ENCODE peak calls at places on chromosomes 1 and 21, in five cellular contexts. One of them, this sample, is unnamed. For H3K4me1 and H3K9me3, the result is how much of the 10 kb centered on the place peaks cover.

GRCh38 chr1:204583909-204584632 is 67.9 kb downstream of the MDM4 start:
- DNase-seq in uterus: no peak
- DNase-seq in prostate gland: peak
- DNase-seq in small intestine: no peak
- DNase-seq in iPS DF 6.9: no peak
- DNase-seq in this sample: no peak

GRCh38 chr1:40438391-40439015 is 11.8 kb upstream of the ZFP69B start:
- DNase-seq in uterus: no peak
- DNase-seq in iPS DF 6.9: no peak
- DNase-seq in small intestine: peak
- DNase-seq in prostate gland: no peak
- DNase-seq in this sample: peak

GRCh38 chr1:187264995-187265602 is 436.4 kb downstream of the PLA2G4A start:
- DNase-seq in small intestine: peak
- DNase-seq in prostate gland: peak
- DNase-seq in iPS DF 6.9: peak
- DNase-seq in uterus: no peak
- DNase-seq in this sample: peak

GRCh38 chr1:177432897-177433296 is 262.1 kb downstream of the BRINP2 start:
- DNase-seq in iPS DF 6.9: no peak
- DNase-seq in uterus: no peak
- DNase-seq in prostate gland: no peak
- DNase-seq in small intestine: no peak
- DNase-seq in this sample: no peak

GRCh38 chr1:205547932-205548827 is 43.7 kb downstream of the CDK18 start:
- DNase-seq in prostate gland: no peak
- DNase-seq in uterus: no peak
- DNase-seq in small intestine: no peak
- DNase-seq in iPS DF 6.9: no peak
- DNase-seq in this sample: no peak

GRCh38 chr1:198934901-198935301 is 296.1 kb downstream of the PTPRC start:
- DNase-seq in small intestine: peak
- DNase-seq in iPS DF 6.9: no peak
- DNase-seq in prostate gland: no peak
- DNase-seq in uterus: no peak
- DNase-seq in this sample: peak

GRCh38 chr1:163202833-163203451 is at the start of gene RGS5:
- DNase-seq in small intestine: no peak
- DNase-seq in iPS DF 6.9: peak
- DNase-seq in prostate gland: no peak
- DNase-seq in uterus: no peak
- DNase-seq in this sample: no peak

GRCh38 chr1:159826436-159827101 is at the start of gene SLAMF8:
- DNase-seq in small intestine: peak
- DNase-seq in iPS DF 6.9: no peak
- DNase-seq in prostate gland: no peak
- DNase-seq in uterus: no peak
- DNase-seq in this sample: no peak

GRCh38 chr1:203351037-203351625 is at the start of gene FMOD:
- DNase-seq in uterus: peak
- DNase-seq in iPS DF 6.9: no peak
- DNase-seq in prostate gland: peak
- DNase-seq in small intestine: peak
- DNase-seq in this sample: no peak

GRCh38 chr1:172041689-172042088 is 200.4 kb downstream of the DNM3 start:
- DNase-seq in uterus: peak
- DNase-seq in iPS DF 6.9: no peak
- DNase-seq in prostate gland: no peak
- DNase-seq in small intestine: peak
- DNase-seq in this sample: no peak

GRCh38 chr1:54557956-54558355 is 9.9 kb downstream of the ACOT11 start:
- DNase-seq in prostate gland: no peak
- DNase-seq in small intestine: no peak
- DNase-seq in iPS DF 6.9: no peak
- DNase-seq in uterus: no peak
- DNase-seq in this sample: no peak

GRCh38 chr1:228018961-228019721 is 12.3 kb downstream of the WNT3A start:
- DNase-seq in small intestine: no peak
- DNase-seq in iPS DF 6.9: no peak
- DNase-seq in prostate gland: no peak
- DNase-seq in uterus: no peak
- DNase-seq in this sample: no peak

GRCh38 chr1:220375715-220376114 is 103.5 kb upstream of the RAB3GAP2 start:
- DNase-seq in iPS DF 6.9: no peak
- DNase-seq in prostate gland: no peak
- DNase-seq in uterus: no peak
- DNase-seq in small intestine: no peak
- DNase-seq in this sample: no peak

GRCh38 chr1:24562625-24563024 is 6.7 kb downstream of the NCMAP start:
- DNase-seq in prostate gland: no peak
- DNase-seq in small intestine: peak
- DNase-seq in iPS DF 6.9: no peak
- DNase-seq in uterus: no peak
- DNase-seq in this sample: no peak

GRCh38 chr1:100811808-100812207 is 82.8 kb downstream of the EXTL2 start:
- DNase-seq in iPS DF 6.9: no peak
- DNase-seq in prostate gland: no peak
- DNase-seq in uterus: no peak
- DNase-seq in small intestine: no peak
- DNase-seq in this sample: no peak

GRCh38 chr1:77900687-77901293 is 12.4 kb downstream of the NEXN start:
- DNase-seq in small intestine: peak
- DNase-seq in prostate gland: peak
- DNase-seq in iPS DF 6.9: peak
- DNase-seq in uterus: no peak
- DNase-seq in this sample: no peak

GRCh38 chr1:100710881-100711660 is 8.5 kb upstream of the VCAM1 start:
- DNase-seq in iPS DF 6.9: no peak
- DNase-seq in small intestine: no peak
- DNase-seq in uterus: no peak
- DNase-seq in prostate gland: no peak
- DNase-seq in this sample: no peak

GRCh38 chr1:224635356-224635755 is 19.2 kb downstream of the CNIH3 start:
- DNase-seq in uterus: no peak
- DNase-seq in small intestine: no peak
- DNase-seq in prostate gland: no peak
- DNase-seq in iPS DF 6.9: no peak
- DNase-seq in this sample: no peak

GRCh38 chr1:56374026-56374974 is 205.1 kb downstream of the PLPP3 start:
- DNase-seq in prostate gland: no peak
- DNase-seq in uterus: no peak
- DNase-seq in iPS DF 6.9: no peak
- DNase-seq in small intestine: no peak
- DNase-seq in this sample: no peak

GRCh38 chr1:33396188-33397124 is 34.4 kb downstream of the PHC2 start:
- DNase-seq in iPS DF 6.9: no peak
- DNase-seq in uterus: no peak
- DNase-seq in prostate gland: no peak
- DNase-seq in small intestine: no peak
- DNase-seq in this sample: no peak

GRCh38 chr21:42850866-42851391 is 28.4 kb downstream of the WDR4 start:
- DNase-seq in prostate gland: no peak
- DNase-seq in iPS DF 6.9: no peak
- DNase-seq in uterus: no peak
- DNase-seq in small intestine: no peak
- DNase-seq in this sample: no peak

GRCh38 chr21:42850463-42850862 is 28.9 kb downstream of the WDR4 start:
- DNase-seq in uterus: no peak
- DNase-seq in small intestine: no peak
- DNase-seq in prostate gland: no peak
- DNase-seq in iPS DF 6.9: no peak
- DNase-seq in this sample: no peak

GRCh38 chr21:42847726-42848125 is 31.6 kb downstream of the WDR4 start:
- DNase-seq in iPS DF 6.9: no peak
- DNase-seq in prostate gland: no peak
- DNase-seq in uterus: no peak
- DNase-seq in small intestine: no peak
- DNase-seq in this sample: no peak

GRCh38 chr21:42849759-42850412 is 29.5 kb downstream of the WDR4 start:
- DNase-seq in iPS DF 6.9: no peak
- DNase-seq in uterus: no peak
- DNase-seq in prostate gland: no peak
- DNase-seq in small intestine: no peak
- DNase-seq in this sample: no peak

GRCh38 chr21:42848932-42849758 is 30.2 kb downstream of the WDR4 start:
- DNase-seq in prostate gland: no peak
- DNase-seq in iPS DF 6.9: no peak
- DNase-seq in uterus: no peak
- DNase-seq in small intestine: no peak
- DNase-seq in this sample: no peak
- H3K4me3 ChIP-seq in prostate gland: no peak
- H3K4me3 ChIP-seq in iPS DF 6.9: no peak
- H3K4me3 ChIP-seq in uterus: no peak
- H3K4me3 ChIP-seq in small intestine: no peak
- H3K4me3 ChIP-seq in this sample: no peak

GRCh38 chr1:36156329-36157114 is 562 bp downstream of the MAP7D1 start:
- DNase-seq in prostate gland: peak
- DNase-seq in iPS DF 6.9: no peak
- DNase-seq in uterus: peak
- DNase-seq in small intestine: no peak
- DNase-seq in this sample: peak

GRCh38 chr1:36157115-36157903 is 1.3 kb downstream of the MAP7D1 start:
- DNase-seq in small intestine: no peak
- DNase-seq in iPS DF 6.9: no peak
- DNase-seq in uterus: no peak
- DNase-seq in prostate gland: no peak
- DNase-seq in this sample: no peak

GRCh38 chr1:36159614-36160387 is 3.8 kb downstream of the MAP7D1 start:
- DNase-seq in small intestine: no peak
- DNase-seq in iPS DF 6.9: no peak
- DNase-seq in prostate gland: no peak
- DNase-seq in uterus: no peak
- DNase-seq in this sample: no peak

GRCh38 chr1:36160388-36160948 is 4.5 kb downstream of the MAP7D1 start:
- DNase-seq in uterus: no peak
- DNase-seq in small intestine: no peak
- DNase-seq in prostate gland: no peak
- DNase-seq in iPS DF 6.9: no peak
- DNase-seq in this sample: no peak

DNA sequence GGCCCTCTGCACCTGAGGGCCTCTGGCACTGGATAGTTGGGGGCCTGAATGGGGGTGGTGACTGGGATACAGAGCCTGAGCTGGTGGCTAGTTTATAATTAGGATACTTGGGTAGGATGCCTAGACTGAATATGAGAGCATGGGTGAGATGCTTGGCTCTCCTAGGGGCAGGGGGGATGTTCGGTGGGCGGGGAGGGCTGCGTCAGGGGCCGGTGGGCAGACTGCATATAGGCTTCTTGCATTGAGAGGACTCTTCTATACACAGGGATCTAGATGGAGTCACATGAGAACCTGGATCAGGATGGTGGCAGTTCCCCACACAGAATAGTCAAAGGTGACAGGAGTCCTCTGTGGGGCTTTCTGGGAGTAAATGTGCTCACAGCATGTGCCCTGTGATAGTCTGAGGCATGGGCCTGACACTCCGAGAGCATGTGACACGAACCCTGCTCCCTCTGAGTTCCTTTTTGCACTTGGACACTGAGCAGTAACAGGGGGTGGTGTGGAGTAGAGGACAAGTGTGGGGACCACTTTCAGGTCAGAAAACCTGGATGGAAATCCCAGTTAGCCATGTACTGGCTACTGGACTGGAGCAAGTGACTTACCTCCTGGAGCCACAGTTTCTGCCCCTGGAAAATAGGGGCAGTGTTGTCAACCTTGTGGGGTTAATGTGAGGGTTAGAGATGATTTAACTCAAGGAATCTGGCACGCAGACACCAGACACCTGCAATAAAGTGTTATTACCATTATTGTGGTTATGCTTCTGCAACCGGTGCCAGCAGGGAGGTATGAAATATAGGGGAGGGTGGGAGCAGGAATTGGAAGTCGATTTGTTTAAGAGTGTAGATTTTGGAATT is 2.2 kb downstream of the MAP7D1 start:
- DNase-seq in iPS DF 6.9: no peak
- DNase-seq in prostate gland: no peak
- DNase-seq in small intestine: no peak
- DNase-seq in uterus: no peak
- DNase-seq in this sample: no peak
- H3K4me1 ChIP-seq in iPS DF 6.9: under half
- H3K4me1 ChIP-seq in prostate gland: half or more
- H3K4me1 ChIP-seq in small intestine: under half
- H3K4me1 ChIP-seq in uterus: under half
- H3K4me1 ChIP-seq in this sample: half or more

GRCh38 chr1:4003846-4004505 is 103.9 kb upstream of the C1orf174 start:
- DNase-seq in small intestine: no peak
- DNase-seq in uterus: no peak
- DNase-seq in prostate gland: no peak
- DNase-seq in iPS DF 6.9: no peak
- DNase-seq in this sample: no peak

GRCh38 chr1:4004635-4005430 is 104.8 kb upstream of the C1orf174 start:
- DNase-seq in uterus: no peak
- DNase-seq in small intestine: no peak
- DNase-seq in iPS DF 6.9: no peak
- DNase-seq in prostate gland: no peak
- DNase-seq in this sample: no peak

GRCh38 chr1:4005431-4005830 is 105.4 kb upstream of the C1orf174 start:
- DNase-seq in iPS DF 6.9: no peak
- DNase-seq in prostate gland: no peak
- DNase-seq in uterus: no peak
- DNase-seq in small intestine: no peak
- DNase-seq in this sample: no peak

GRCh38 chr1:4010284-4010683 is 110.2 kb upstream of the C1orf174 start:
- DNase-seq in prostate gland: no peak
- DNase-seq in small intestine: no peak
- DNase-seq in uterus: no peak
- DNase-seq in iPS DF 6.9: no peak
- DNase-seq in this sample: no peak

GRCh38 chr1:4006676-4007374 is 106.8 kb upstream of the C1orf174 start:
- DNase-seq in iPS DF 6.9: no peak
- DNase-seq in small intestine: no peak
- DNase-seq in uterus: no peak
- DNase-seq in prostate gland: no peak
- DNase-seq in this sample: no peak
- H3K9me3 ChIP-seq in iPS DF 6.9: under half
- H3K9me3 ChIP-seq in small intestine: under half
- H3K9me3 ChIP-seq in uterus: under half
- H3K9me3 ChIP-seq in prostate gland: under half
- H3K9me3 ChIP-seq in this sample: under half

DNA sequence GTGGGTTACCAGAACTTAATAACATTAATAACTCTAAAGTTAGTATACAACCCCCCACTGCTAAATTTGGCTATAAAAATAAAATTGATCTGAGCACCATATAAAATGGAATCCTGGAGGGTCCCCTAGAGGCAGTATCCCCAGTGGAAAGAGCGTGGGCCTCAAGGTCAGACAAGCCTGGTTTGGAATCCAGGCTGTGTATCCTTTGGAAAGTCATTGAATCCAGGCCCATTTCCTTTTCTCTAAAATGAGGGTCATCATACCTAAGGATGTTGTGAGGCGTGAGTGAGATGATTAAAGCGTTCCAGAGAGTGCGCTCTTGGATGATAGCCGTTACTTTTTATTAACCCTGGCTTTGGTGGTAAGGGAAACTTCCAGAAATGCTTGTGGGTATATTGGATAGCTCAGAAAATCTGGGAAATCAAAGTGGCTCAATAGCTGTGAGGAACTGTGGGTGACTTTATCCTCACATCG is 671 bp upstream of the ZNF436 start:
- DNase-seq in uterus: no peak
- DNase-seq in iPS DF 6.9: no peak
- DNase-seq in small intestine: no peak
- DNase-seq in prostate gland: no peak
- DNase-seq in this sample: no peak
- H3K4me3 ChIP-seq in uterus: peak
- H3K4me3 ChIP-seq in iPS DF 6.9: no peak
- H3K4me3 ChIP-seq in small intestine: no peak
- H3K4me3 ChIP-seq in prostate gland: peak
- H3K4me3 ChIP-seq in this sample: no peak

GRCh38 chr21:44989943-44990780 is 50.3 kb downstream of the SLX9 start:
- DNase-seq in prostate gland: no peak
- DNase-seq in small intestine: no peak
- DNase-seq in iPS DF 6.9: no peak
- DNase-seq in uterus: no peak
- DNase-seq in this sample: no peak
- H3K4me1 ChIP-seq in prostate gland: under half
- H3K4me1 ChIP-seq in small intestine: under half
- H3K4me1 ChIP-seq in iPS DF 6.9: under half
- H3K4me1 ChIP-seq in uterus: under half
- H3K4me1 ChIP-seq in this sample: under half

This sample was measured in CD4-positive, CD25-positive, alpha-beta regulatory T cell.